ENCODE peak calls at places on chromosomes 7 and 10, in four cellular contexts. G is GM12878, Y is K562, O is HepG2. R is an unnamed sample.

GRCh38 chr10:128160335-128160734 is 34.1 kb upstream of the MKI67 start:
- DNase-seq in Y (no peak), O (no peak), G (no peak), R (no peak)

GRCh38 chr7:132171130-132171576 is 405.1 kb downstream of the PLXNA4 start:
- DNase-seq in Y (no peak), O (no peak), G (no peak), R (no peak)

GRCh38 chr10:88983939-88984338 is 6.7 kb upstream of the FAS start:
- DNase-seq in Y (no peak), O (no peak), G (no peak), R (no peak)

GRCh38 chr10:48507933-48508830 is 96.7 kb downstream of the ARHGAP22 start:
- DNase-seq in O (no peak), G (no peak), Y (no peak), R (no peak)

GRCh38 chr10:69901623-69902505 is 100.2 kb downstream of the COL13A1 start:
- DNase-seq in G (no peak), O (peak; percentile 50), Y (peak; percentile 82), R (peak; percentile 83)

GRCh38 chr10:6089334-6090219 is 743 bp downstream of the RBM17 start:
- DNase-seq in G (no peak), O (peak; percentile 48), Y (no peak), R (no peak)

GRCh38 chr10:112680586-112680985 is 233.6 kb downstream of the VTI1A start:
- DNase-seq in O (no peak), Y (no peak), G (no peak), R (no peak)

GRCh38 chr7:28755255-28755654 is 202.9 kb downstream of the TRIL start:
- DNase-seq in Y (no peak), O (no peak), G (no peak), R (no peak)

GRCh38 chr10:8532647-8533046 is 478.2 kb downstream of the GATA3 start:
- DNase-seq in O (no peak), G (no peak), Y (no peak), R (no peak)

GRCh38 chr7:86647340-86648094 is 3.8 kb downstream of the GRM3 start:
- DNase-seq in O (no peak), G (no peak), Y (no peak), R (no peak)

GRCh38 chr7:105808703-105809590 is 67.5 kb downstream of the ATXN7L1 start:
- DNase-seq in O (no peak), Y (no peak), G (peak; percentile 99), R (no peak)

GRCh38 chr10:75186310-75186709 is 24.3 kb upstream of the VDAC2 start:
- DNase-seq in Y (no peak), O (no peak), G (no peak), R (no peak)

GRCh38 chr10:119318411-119319160 is 111.2 kb downstream of the GRK5 start:
- DNase-seq in G (no peak), O (no peak), Y (no peak), R (no peak)

GRCh38 chr7:495761-496321 is 23.8 kb downstream of the PDGFA start:
- DNase-seq in G (no peak), O (no peak), Y (no peak), R (no peak)
- TF ChIP-seq FOXM1 in G (no peak), O (no peak), Y (no peak), R (no peak)

DNA sequence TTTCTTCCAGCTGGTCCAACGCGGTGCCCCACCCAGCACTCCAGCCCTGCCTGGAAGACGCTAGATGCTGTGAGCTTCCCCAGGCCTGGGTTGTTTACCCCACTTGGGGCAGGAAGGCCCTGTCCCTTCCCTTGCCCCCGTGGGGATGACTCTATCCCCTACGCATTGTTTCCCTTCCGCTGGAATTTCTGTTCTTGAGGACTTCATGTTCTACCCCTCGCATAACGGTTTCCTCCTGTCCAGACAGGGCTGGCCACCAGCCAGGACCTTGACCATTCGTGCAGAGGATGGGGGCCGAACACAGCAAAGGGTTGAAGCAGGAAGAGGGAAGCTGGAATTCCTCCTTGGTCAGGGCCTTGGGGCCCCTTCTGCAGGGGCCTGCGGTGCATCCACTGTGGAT is 14.7 kb upstream of the SERPINE1 start:
- DNase-seq in Y (no peak), G (no peak), O (no peak), R (no peak)
- TF ChIP-seq BHLHE40 in Y (no peak), G (no peak), O (no peak), R (no peak)

GRCh38 chr7:91025906-91026390 is 238.3 kb upstream of the FZD1 start:
- DNase-seq in G (no peak), Y (no peak), O (no peak), R (no peak)
- TF ChIP-seq FOXM1 in G (no peak), Y (no peak), O (no peak), R (no peak)

GRCh38 chr10:121662531-121662930 is 64.3 kb upstream of the FGFR2 start:
- DNase-seq in Y (no peak), O (no peak), G (no peak), R (no peak)
- TF ChIP-seq BHLHE40 in Y (no peak), O (no peak), G (no peak), R (no peak)

DNA sequence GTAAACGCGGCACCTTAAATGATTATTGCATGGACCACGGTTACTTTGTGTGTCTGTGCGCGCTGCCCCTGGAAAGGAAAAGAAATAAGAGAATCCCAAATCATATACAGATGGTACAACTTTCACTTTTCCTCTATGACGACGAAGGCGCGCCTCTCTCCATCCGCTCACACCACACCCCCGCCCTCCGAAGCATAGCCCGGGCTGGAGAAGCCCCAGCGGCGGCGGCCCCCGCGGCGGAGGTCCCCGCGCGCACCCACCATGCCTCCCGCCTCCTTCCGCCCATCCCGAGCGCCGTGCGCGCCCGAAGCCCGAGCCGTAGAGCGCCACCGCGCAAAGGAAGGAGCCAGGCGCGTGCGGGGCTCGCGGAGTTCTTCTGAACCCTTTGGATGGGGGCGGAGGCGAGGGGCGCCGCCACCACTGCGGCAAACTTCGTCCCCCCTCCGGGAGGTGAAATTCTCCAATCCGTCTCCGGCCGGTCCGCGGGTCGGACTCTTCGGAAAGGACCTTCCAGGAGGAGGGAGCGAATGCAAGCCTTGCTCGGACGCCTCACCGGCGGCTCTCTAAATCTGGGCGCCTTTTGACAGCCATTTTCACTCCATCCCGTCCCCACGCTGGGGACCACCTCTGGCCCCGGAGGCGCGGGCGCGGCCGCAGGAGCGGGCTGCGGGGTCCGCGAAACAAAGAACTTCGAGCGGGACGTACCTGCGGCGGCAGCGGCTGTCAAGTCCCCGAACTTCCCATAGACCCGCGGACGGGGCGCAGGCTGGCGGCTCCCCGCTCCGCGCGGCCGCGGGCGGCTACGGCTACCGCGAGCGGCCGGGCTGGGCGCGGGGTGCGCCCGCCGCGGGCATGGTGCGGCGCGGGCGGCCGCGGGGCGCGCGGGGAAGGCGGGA is 495 bp downstream of the GLI3 start:
- DNase-seq in Y (no peak), G (no peak), O (no peak), R (peak; percentile 42)
- TF ChIP-seq FOXM1 in Y (no peak), G (no peak), O (no peak), R (no peak)

DNA sequence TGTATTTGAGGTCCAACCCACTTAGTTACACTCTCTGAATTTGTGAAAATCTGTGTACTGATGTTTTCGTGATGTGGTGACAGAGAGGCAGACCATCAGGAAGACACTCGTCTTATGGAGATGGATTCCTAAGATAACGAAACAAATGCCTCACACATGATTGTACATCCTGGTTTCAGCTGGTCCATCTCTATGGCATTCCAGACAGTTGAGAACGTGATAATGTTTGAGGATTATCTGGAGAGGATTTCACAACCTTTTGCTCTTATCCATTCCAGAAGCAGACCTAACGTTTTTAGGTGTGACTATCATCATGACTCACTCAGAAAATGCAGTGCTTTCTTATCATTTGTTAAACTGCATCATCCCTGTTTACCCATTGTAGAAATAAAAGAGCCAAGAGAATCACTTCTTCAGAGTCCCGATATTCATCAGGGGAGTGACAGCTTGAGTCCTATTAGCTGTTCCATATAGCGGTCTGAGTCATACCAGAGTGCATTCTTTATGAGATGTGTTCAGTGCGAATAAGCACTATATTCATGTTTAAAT is 74.5 kb downstream of the BMPER start:
- DNase-seq in O (peak; percentile 5), Y (no peak), G (no peak), R (no peak)
- TF ChIP-seq BHLHE40 in O (no peak), Y (no peak), G (no peak), R (no peak)

GRCh38 chr10:101085846-101086245 is 24.1 kb downstream of the KAZALD1 start:
- DNase-seq in O (no peak), G (no peak), Y (no peak), R (no peak)
- TF ChIP-seq FOXM1 in O (no peak), G (no peak), Y (no peak), R (no peak)

GRCh38 chr7:150610193-150610592 is 22.0 kb downstream of the GIMAP6 start:
- DNase-seq in G (no peak), O (no peak), Y (no peak), R (no peak)

GRCh38 chr7:150612925-150613324 is 19.3 kb downstream of the GIMAP6 start:
- DNase-seq in G (no peak), O (no peak), Y (no peak), R (no peak)
- TF ChIP-seq BHLHE40 in G (no peak), O (no peak), Y (no peak), R (no peak)

GRCh38 chr7:92668564-92668963 is 78.4 kb upstream of the FAM133B start:
- DNase-seq in G (no peak), Y (no peak), O (no peak), R (no peak)

GRCh38 chr7:92667816-92668540 is 77.8 kb upstream of the FAM133B start:
- DNase-seq in Y (no peak), G (no peak), O (no peak), R (no peak)

GRCh38 chr7:92670204-92670851 is 80.1 kb upstream of the FAM133B start:
- DNase-seq in Y (no peak), G (no peak), O (no peak), R (no peak)

GRCh38 chr7:92671502-92672169 is 81.4 kb upstream of the FAM133B start:
- DNase-seq in Y (no peak), O (no peak), G (no peak), R (no peak)

DNA sequence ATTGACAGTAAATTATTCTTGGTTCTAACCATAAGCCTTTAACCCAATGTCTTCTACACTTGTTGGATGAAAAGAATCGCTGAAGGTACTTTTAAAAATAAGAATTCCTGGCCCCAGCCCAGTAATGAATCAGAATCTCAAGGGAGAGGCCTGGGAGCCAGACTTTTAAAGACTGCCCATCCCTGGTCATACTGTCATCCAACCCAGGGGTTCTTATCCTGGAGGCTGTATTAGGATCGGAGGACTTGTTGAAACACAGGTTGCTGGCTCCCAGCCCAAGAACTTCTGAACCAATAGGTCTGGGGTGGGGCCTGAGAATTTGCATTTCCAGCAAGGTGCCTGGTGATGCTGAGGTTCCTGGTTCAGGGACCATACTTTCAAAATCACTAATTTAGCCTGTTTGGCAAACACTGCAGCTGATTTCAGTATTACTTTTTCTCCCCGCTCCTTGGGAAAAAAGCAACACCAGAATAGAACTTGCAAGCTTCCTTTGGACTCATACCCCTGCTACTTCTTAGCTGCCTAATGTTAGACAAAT is 79.5 kb upstream of the FAM133B start:
- DNase-seq in O (no peak), G (no peak), Y (no peak), R (no peak)
- TF ChIP-seq FOXM1 in O (no peak), G (no peak), Y (no peak), R (no peak)

GRCh38 chr7:40248681-40249080 is 113.9 kb downstream of the SUGCT start:
- DNase-seq in Y (no peak), O (no peak), G (no peak), R (no peak)
- TF ChIP-seq BHLHE40 in Y (no peak), O (no peak), G (no peak), R (no peak)

R was measured in HEK293T.